ENCODE peak calls at places on chromosomes 2 and 18, in nine cellular contexts. D is tibial artery, W is mammary epithelial cell, Z is body of pancreas, E is cardiac muscle cell, A is stomach, U is gastrocnemius medialis, C is neural progenitor cell, O is H9. G is an unnamed sample.

GRCh38 chr2:156892449-156893335 is 364.8 kb upstream of the GALNT5 start:
- DNase-seq in E (peak; percentile 70), U (no peak), A (no peak), O (no peak), D (no peak), W (peak; percentile 86), Z (no peak), C (peak; percentile 67), G (peak; percentile 2)

GRCh38 chr2:28949617-28950305 is 31.3 kb upstream of the TOGARAM2 start:
- DNase-seq in C (no peak), A (no peak), E (no peak), U (no peak), O (peak; percentile 39), W (no peak), D (no peak), Z (no peak), G (no peak)

GRCh38 chr18:53281406-53281805 is 941.4 kb downstream of the DCC start:
- DNase-seq in E (no peak), C (no peak), D (no peak), A (no peak), O (no peak), Z (no peak), U (no peak), W (no peak), G (no peak)

GRCh38 chr18:50410894-50411293 is 36.0 kb downstream of the SKA1 start:
- DNase-seq in E (peak; percentile 85), Z (no peak), W (peak; percentile 20), A (no peak), O (no peak), U (no peak), D (no peak), C (no peak), G (no peak)

GRCh38 chr2:118710481-118710880 is 137.0 kb downstream of the EN1 start:
- DNase-seq in A (no peak), U (no peak), E (no peak), C (no peak), Z (no peak), W (no peak), D (no peak), O (no peak), G (no peak)

GRCh38 chr2:221361633-221362032 is 210.5 kb downstream of the EPHA4 start:
- DNase-seq in D (no peak), C (no peak), E (no peak), A (no peak), Z (no peak), W (no peak), O (no peak), U (no peak), G (no peak)

GRCh38 chr2:160252278-160252887 is 52.3 kb upstream of the ITGB6 start:
- DNase-seq in O (no peak), A (no peak), W (no peak), E (peak; percentile 57), D (no peak), C (peak; percentile 33), Z (no peak), U (no peak), G (no peak)

GRCh38 chr2:61898810-61899209 is 6.7 kb upstream of the COMMD1 start:
- DNase-seq in A (no peak), Z (no peak), D (no peak), W (no peak), O (no peak), C (no peak), E (peak; percentile 36), U (no peak), G (no peak)

GRCh38 chr2:33340265-33340664 is 136.2 kb upstream of the RASGRP3 start:
- DNase-seq in E (peak; percentile 46), A (no peak), Z (peak; percentile 46), D (peak; percentile 87), O (no peak), W (no peak), C (no peak), U (peak; percentile 38), G (no peak)

GRCh38 chr2:85390941-85391669 is 19.1 kb downstream of the CAPG start:
- DNase-seq in U (no peak), W (no peak), C (peak; percentile 70), Z (peak; percentile 69), O (peak; percentile 85), A (peak; percentile 74), E (peak; percentile 54), D (no peak), G (peak; percentile 69)

GRCh38 chr2:74290066-74290465 is 53.1 kb downstream of the SLC4A5 start:
- DNase-seq in C (no peak), W (no peak), O (no peak), E (no peak), A (no peak), Z (no peak), D (no peak), U (no peak), G (peak; percentile 9)

GRCh38 chr18:54233228-54233625 is 8.8 kb upstream of the MBD2 start:
- DNase-seq in Z (no peak), C (no peak), E (no peak), O (no peak), U (no peak), D (no peak), W (peak; percentile 86), A (no peak), G (no peak)

DNA sequence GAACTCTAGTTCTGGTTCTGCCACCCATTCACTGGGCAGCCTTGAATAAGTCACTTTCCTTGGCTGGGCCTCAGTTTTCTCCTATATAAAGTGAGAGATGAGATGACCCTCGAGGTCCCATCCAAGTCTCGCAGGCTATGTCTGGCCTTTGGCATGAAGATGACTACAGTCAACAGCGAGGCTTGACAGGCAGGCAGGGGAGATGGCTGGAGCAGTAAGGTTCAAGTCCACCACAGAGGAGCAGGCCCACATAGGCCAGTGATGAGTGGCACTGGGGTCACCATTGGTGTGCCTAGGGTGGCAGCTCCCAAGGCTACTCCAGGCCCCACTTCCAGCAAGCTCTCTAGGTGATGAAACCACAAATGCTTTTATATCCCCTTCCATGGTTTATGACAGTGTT is 161.4 kb downstream of the ZFP36L2 start:
- DNase-seq in Z (no peak), O (no peak), W (no peak), C (no peak), E (no peak), U (no peak), A (no peak), D (no peak), G (no peak)
- H3K4me1 ChIP-seq in Z (no peaks in the 10 kb centered on the region), O (no peaks in the 10 kb centered on the region), W (peaks cover 22% of the 10 kb centered on the region), C (peaks cover 27% of the 10 kb centered on the region), E (no peaks in the 10 kb centered on the region), U (peaks cover 5% of the 10 kb centered on the region), A (peaks cover 8% of the 10 kb centered on the region), D (peaks cover 5% of the 10 kb centered on the region), G (peaks cover 17% of the 10 kb centered on the region)

GRCh38 chr2:203394519-203395227 is 66.5 kb downstream of the ABI2 start:
- DNase-seq in Z (no peak), W (no peak), A (no peak), D (no peak), E (peak; percentile 11), C (peak; percentile 25), O (peak; percentile 33), U (no peak), G (peak; percentile 40)
- TF ChIP-seq CTCF in Z (no peak), W (no peak), A (no peak), D (no peak), E (no peak), C (peak; percentile 53), O (peak; percentile 60), U (no peak), G (peak; percentile 64)

DNA sequence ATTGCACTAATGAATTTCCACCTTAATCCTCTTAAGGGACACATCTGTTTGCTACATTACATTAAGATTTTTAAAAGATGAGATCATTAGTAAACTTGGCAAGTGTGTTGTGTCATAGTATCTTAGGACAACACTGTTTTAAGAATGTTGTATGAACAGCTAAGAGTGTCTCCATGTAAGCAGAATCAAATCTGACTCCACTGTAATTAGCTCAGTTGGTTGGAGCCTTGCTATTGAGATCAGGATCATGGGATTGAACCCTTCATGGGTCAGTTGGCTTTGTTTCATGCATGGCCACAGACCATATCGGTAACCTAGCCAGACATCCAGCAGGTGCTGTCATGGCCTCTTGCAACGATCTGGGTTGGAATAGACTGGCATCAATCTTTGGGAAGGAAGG is 5.2 kb downstream of the FHOD3 start:
- DNase-seq in O (no peak), W (no peak), D (no peak), C (no peak), U (no peak), E (no peak), Z (no peak), A (no peak), G (no peak)
- H3K27me3 ChIP-seq in O (peaks cover 4% of the 10 kb centered on the region), W (no peaks in the 10 kb centered on the region), D (no peaks in the 10 kb centered on the region), C (no peaks in the 10 kb centered on the region), U (no peaks in the 10 kb centered on the region), E (no peaks in the 10 kb centered on the region), Z (no peaks in the 10 kb centered on the region), A (peaks cover 35% of the 10 kb centered on the region), G (peaks cover 7% of the 10 kb centered on the region)

DNA sequence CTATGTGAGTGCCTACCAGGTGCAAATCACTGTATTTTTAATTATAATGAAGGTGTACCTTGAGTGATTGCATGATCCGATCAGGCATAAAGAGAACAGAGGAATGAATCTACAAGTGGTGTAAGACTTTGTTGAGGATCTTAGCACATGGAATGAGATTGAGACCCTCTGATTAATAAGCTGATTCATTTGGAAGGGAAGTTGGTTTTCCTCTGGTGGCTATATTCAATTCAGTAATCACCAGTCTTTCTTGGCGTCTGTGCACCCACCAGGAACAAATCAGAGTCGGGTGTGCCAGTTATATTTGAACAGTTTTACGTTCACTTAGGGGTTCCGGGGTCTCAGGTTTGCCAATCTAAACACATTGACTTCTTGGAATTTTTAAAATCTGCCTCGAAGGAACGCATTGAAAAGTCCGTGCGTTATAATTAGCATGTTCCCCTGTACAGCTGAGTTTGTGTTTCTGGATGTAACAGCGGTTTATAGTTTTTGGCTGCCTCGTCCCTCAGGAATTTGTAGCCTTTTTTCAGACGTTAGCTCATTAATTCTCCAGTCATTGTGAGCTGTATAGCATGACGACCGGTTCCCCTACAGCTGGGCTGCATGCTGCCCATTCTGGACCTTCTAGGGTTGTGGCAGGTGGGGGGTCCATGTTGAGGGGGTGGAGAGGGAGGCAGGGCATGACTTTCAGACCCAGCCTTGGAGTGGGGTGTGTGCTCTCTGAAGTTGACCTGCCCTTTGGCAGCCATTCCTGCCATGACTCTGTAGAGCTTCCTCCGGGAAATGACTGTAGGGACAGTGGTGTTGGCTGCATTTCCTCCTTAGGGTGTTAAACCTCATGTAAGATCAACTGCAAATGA is 20.3 kb downstream of the MYO1B start:
- DNase-seq in Z (no peak), E (peak; percentile 74), U (no peak), O (no peak), A (no peak), C (no peak), D (no peak), W (no peak), G (no peak)
- H3K4me1 ChIP-seq in Z (peaks cover 66% of the 10 kb centered on the region), E (peaks cover 4% of the 10 kb centered on the region), U (no peaks in the 10 kb centered on the region), O (peaks cover 16% of the 10 kb centered on the region), A (peaks cover 35% of the 10 kb centered on the region), C (peaks cover 25% of the 10 kb centered on the region), D (peaks cover 36% of the 10 kb centered on the region), W (peaks cover 33% of the 10 kb centered on the region), G (peaks cover 6% of the 10 kb centered on the region)

GRCh38 chr18:37335337-37335736 is 230.3 kb downstream of the CELF4 start:
- DNase-seq in O (peak; percentile 39), C (peak; percentile 33), U (no peak), D (no peak), W (no peak), A (no peak), Z (no peak), E (peak; percentile 35), G (peak; percentile 49)
- TF ChIP-seq CTCF in O (peak; percentile 30), C (peak; percentile 38), U (no peak), D (no peak), W (no peak), A (peak; percentile 26), Z (no peak), E (peak; percentile 43), G (peak; percentile 56)

DNA sequence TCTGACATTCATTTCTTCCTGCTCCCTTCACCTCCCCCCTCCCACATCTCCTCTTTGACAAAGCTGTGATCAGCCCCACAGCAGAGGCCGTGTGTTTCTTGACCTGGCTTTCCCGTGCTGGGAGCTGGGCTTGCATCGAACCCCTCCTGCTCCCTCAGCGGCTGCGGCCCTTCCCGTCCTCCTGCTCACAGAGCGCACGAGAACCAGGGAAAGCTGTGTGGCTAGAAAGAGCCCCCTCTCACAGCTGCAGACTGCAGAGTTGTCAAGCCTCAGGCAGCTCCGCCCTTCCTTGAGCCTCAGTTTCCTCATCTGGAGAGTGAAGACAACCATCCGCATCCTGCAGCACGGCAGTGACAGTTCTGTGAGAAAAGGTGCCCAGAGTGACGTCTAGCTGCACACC is 65.7 kb upstream of the GLI2 start:
- DNase-seq in O (no peak), D (no peak), A (no peak), W (no peak), E (no peak), U (no peak), Z (no peak), C (no peak), G (no peak)
- H3K27me3 ChIP-seq in O (no peaks in the 10 kb centered on the region), D (peaks cover 48% of the 10 kb centered on the region), A (peaks cover 13% of the 10 kb centered on the region), W (no peaks in the 10 kb centered on the region), E (peaks cover 40% of the 10 kb centered on the region), U (peaks cover 22% of the 10 kb centered on the region), Z (no peaks in the 10 kb centered on the region), C (peaks cover 68% of the 10 kb centered on the region), G (no peaks in the 10 kb centered on the region)